ENCODE peak calls at places on chromosomes 12 and 14, in nine cellular contexts. One of them, this sample, is unnamed. For H3K9me3, the result is how much of the 10 kb centered on the place peaks cover.

GRCh38 chr12:122975790-122976647 is 975 bp downstream of the OGFOD2 start:
- DNase-seq in fibroblast of lung: no peak
- DNase-seq in HCT116: no peak
- DNase-seq in psoas muscle: no peak
- DNase-seq in tibial nerve: no peak
- DNase-seq in HepG2: no peak
- DNase-seq in endothelial cell of umbilical vein: peak
- DNase-seq in A549: no peak
- DNase-seq in neural progenitor cell: no peak
- DNase-seq in this sample: no peak

GRCh38 chr12:132710062-132710421 is 600 bp upstream of the PGAM5 start:
- DNase-seq in fibroblast of lung: no peak
- DNase-seq in HCT116: no peak
- DNase-seq in psoas muscle: no peak
- DNase-seq in tibial nerve: no peak
- DNase-seq in HepG2: no peak
- DNase-seq in endothelial cell of umbilical vein: no peak
- DNase-seq in A549: no peak
- DNase-seq in neural progenitor cell: peak
- DNase-seq in this sample: no peak

GRCh38 chr14:105168496-105168978 is at the start of gene JAG2:
- DNase-seq in fibroblast of lung: no peak
- DNase-seq in HCT116: no peak
- DNase-seq in psoas muscle: peak
- DNase-seq in tibial nerve: no peak
- DNase-seq in HepG2: no peak
- DNase-seq in endothelial cell of umbilical vein: peak
- DNase-seq in A549: peak
- DNase-seq in neural progenitor cell: peak
- DNase-seq in this sample: no peak

GRCh38 chr12:121872546-121873223 is 14.0 kb upstream of the HPD start:
- DNase-seq in fibroblast of lung: peak
- DNase-seq in HCT116: no peak
- DNase-seq in psoas muscle: no peak
- DNase-seq in tibial nerve: no peak
- DNase-seq in HepG2: no peak
- DNase-seq in endothelial cell of umbilical vein: no peak
- DNase-seq in A549: no peak
- DNase-seq in neural progenitor cell: no peak
- DNase-seq in this sample: peak

GRCh38 chr14:50233335-50234250 is 2.2 kb upstream of the SOS2 start:
- DNase-seq in fibroblast of lung: no peak
- DNase-seq in HCT116: no peak
- DNase-seq in psoas muscle: no peak
- DNase-seq in tibial nerve: no peak
- DNase-seq in HepG2: peak
- DNase-seq in endothelial cell of umbilical vein: no peak
- DNase-seq in A549: no peak
- DNase-seq in neural progenitor cell: no peak
- DNase-seq in this sample: no peak

GRCh38 chr12:105107176-105107496 is 395 bp upstream of the WASHC4 start:
- DNase-seq in fibroblast of lung: peak
- DNase-seq in HCT116: peak
- DNase-seq in psoas muscle: no peak
- DNase-seq in tibial nerve: no peak
- DNase-seq in HepG2: no peak
- DNase-seq in endothelial cell of umbilical vein: no peak
- DNase-seq in A549: peak
- DNase-seq in neural progenitor cell: no peak
- DNase-seq in this sample: no peak

GRCh38 chr12:113186033-113186365 is 478 bp downstream of the RITA1 start:
- DNase-seq in fibroblast of lung: peak
- DNase-seq in HCT116: no peak
- DNase-seq in psoas muscle: no peak
- DNase-seq in tibial nerve: no peak
- DNase-seq in HepG2: peak
- DNase-seq in endothelial cell of umbilical vein: no peak
- DNase-seq in A549: peak
- DNase-seq in neural progenitor cell: peak
- DNase-seq in this sample: no peak

GRCh38 chr14:104091061-104091926 is 5.8 kb downstream of the ASPG start:
- DNase-seq in fibroblast of lung: no peak
- DNase-seq in HCT116: no peak
- DNase-seq in psoas muscle: no peak
- DNase-seq in tibial nerve: no peak
- DNase-seq in HepG2: no peak
- DNase-seq in endothelial cell of umbilical vein: no peak
- DNase-seq in A549: no peak
- DNase-seq in neural progenitor cell: peak
- DNase-seq in this sample: no peak

GRCh38 chr12:121648458-121649028 is 20.9 kb downstream of the MORN3 start:
- DNase-seq in fibroblast of lung: no peak
- DNase-seq in HCT116: no peak
- DNase-seq in psoas muscle: no peak
- DNase-seq in tibial nerve: no peak
- DNase-seq in HepG2: no peak
- DNase-seq in endothelial cell of umbilical vein: no peak
- DNase-seq in A549: no peak
- DNase-seq in neural progenitor cell: no peak
- DNase-seq in this sample: no peak

GRCh38 chr12:79155703-79156102 is 291.1 kb downstream of the SYT1 start:
- DNase-seq in fibroblast of lung: peak
- DNase-seq in HCT116: no peak
- DNase-seq in psoas muscle: no peak
- DNase-seq in tibial nerve: no peak
- DNase-seq in HepG2: no peak
- DNase-seq in endothelial cell of umbilical vein: no peak
- DNase-seq in A549: no peak
- DNase-seq in neural progenitor cell: no peak
- DNase-seq in this sample: peak

GRCh38 chr12:91722072-91722471 is 423.6 kb downstream of the BTG1 start:
- DNase-seq in fibroblast of lung: no peak
- DNase-seq in HCT116: no peak
- DNase-seq in psoas muscle: no peak
- DNase-seq in tibial nerve: no peak
- DNase-seq in HepG2: no peak
- DNase-seq in endothelial cell of umbilical vein: no peak
- DNase-seq in A549: no peak
- DNase-seq in neural progenitor cell: no peak
- DNase-seq in this sample: no peak

GRCh38 chr14:75249251-75249957 is 29.2 kb upstream of the FOS start:
- DNase-seq in fibroblast of lung: no peak
- DNase-seq in HCT116: no peak
- DNase-seq in psoas muscle: peak
- DNase-seq in tibial nerve: no peak
- DNase-seq in HepG2: no peak
- DNase-seq in endothelial cell of umbilical vein: no peak
- DNase-seq in A549: no peak
- DNase-seq in neural progenitor cell: peak
- DNase-seq in this sample: no peak

GRCh38 chr14:28742171-28742846 is 24.3 kb upstream of the FOXG1 start:
- DNase-seq in fibroblast of lung: no peak
- DNase-seq in HCT116: no peak
- DNase-seq in psoas muscle: no peak
- DNase-seq in tibial nerve: no peak
- DNase-seq in HepG2: no peak
- DNase-seq in endothelial cell of umbilical vein: no peak
- DNase-seq in A549: no peak
- DNase-seq in neural progenitor cell: no peak
- DNase-seq in this sample: no peak

DNA sequence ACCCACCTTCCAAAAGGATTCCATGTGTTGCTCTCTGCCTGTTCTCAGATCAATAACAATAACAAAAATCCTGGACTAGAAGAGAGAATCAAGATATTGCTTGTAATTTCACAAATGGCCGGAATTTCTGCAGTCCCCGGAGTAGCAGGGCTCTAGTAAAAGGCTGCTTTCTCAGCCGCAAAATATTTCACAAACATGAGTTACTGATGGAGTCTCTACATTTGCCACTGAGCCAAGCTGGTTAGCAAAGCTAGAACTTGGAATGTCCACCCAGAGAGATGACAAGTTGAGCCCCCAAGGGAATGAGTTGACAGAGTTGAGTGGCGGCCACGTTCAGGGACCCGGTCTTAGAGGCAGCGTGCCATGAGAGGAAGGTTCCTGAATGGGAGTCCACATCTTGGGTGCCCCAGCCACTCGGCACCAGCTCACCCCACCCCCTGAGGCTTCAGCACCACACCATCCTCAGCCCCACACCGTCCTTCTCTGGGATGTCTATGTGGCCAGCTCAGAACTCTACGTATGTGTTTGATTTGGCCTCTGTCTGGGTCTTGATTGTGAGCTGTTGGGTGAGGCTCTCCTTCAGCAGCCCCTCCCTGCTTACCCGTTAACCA is 15.9 kb downstream of the FBLN5 start:
- DNase-seq in fibroblast of lung: no peak
- DNase-seq in HCT116: no peak
- DNase-seq in psoas muscle: no peak
- DNase-seq in tibial nerve: no peak
- DNase-seq in HepG2: no peak
- DNase-seq in endothelial cell of umbilical vein: no peak
- DNase-seq in A549: no peak
- DNase-seq in neural progenitor cell: no peak
- DNase-seq in this sample: no peak
- H3K27ac ChIP-seq in fibroblast of lung: no peak
- H3K27ac ChIP-seq in HCT116: no peak
- H3K27ac ChIP-seq in psoas muscle: no peak
- H3K27ac ChIP-seq in tibial nerve: peak
- H3K27ac ChIP-seq in HepG2: no peak
- H3K27ac ChIP-seq in endothelial cell of umbilical vein: no peak
- H3K27ac ChIP-seq in A549: no peak
- H3K27ac ChIP-seq in neural progenitor cell: no peak
- H3K27ac ChIP-seq in this sample: no peak

DNA sequence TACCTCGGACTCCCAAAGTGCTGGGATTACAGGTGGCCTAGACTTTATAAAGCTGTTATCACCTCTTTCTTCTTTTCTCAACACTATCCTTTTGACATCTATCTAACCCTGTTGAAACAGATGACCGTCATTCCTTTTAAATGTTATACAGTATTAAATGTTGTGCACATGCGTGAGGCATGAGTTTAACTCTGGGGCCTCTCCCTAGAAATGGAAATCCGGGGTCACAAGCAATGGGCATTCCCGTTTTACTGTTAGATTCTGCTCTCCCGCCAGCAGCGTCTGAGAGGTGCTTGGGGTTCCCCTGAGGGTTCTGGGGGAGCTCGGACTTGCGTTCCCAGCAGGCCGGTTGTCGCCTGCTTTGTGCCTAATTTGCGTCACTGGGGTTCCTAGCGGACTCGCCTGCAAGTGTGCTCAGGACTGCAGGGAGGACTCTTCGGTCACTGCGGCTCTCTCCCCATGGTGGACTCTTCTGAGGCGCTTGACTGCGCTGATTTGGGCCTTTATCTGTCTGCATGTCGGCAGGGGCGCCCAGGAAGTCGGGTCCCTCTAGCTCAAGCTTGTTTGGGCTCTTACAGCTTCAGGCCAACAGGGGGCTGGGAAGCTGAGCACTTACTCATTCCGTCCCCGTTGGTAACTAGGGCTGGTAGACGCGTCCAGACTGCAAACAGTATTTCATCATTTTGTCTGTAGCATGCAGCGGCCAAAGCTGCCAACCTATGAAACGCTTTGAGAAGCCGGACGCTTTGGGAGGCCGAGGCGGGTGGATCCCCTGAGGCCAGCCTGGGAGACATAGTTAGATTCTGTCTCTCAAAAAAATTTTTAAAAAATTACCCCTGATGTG is 1.2 kb upstream of the RAN start:
- DNase-seq in fibroblast of lung: peak
- DNase-seq in HCT116: peak
- DNase-seq in psoas muscle: peak
- DNase-seq in tibial nerve: peak
- DNase-seq in HepG2: peak
- DNase-seq in endothelial cell of umbilical vein: peak
- DNase-seq in A549: peak
- DNase-seq in neural progenitor cell: peak
- DNase-seq in this sample: peak
- TF ChIP-seq CTCF in fibroblast of lung: peak
- TF ChIP-seq CTCF in HCT116: peak
- TF ChIP-seq CTCF in psoas muscle: peak
- TF ChIP-seq CTCF in tibial nerve: peak
- TF ChIP-seq CTCF in HepG2: peak
- TF ChIP-seq CTCF in endothelial cell of umbilical vein: peak
- TF ChIP-seq CTCF in A549: peak
- TF ChIP-seq CTCF in neural progenitor cell: peak
- TF ChIP-seq CTCF in this sample: peak

DNA sequence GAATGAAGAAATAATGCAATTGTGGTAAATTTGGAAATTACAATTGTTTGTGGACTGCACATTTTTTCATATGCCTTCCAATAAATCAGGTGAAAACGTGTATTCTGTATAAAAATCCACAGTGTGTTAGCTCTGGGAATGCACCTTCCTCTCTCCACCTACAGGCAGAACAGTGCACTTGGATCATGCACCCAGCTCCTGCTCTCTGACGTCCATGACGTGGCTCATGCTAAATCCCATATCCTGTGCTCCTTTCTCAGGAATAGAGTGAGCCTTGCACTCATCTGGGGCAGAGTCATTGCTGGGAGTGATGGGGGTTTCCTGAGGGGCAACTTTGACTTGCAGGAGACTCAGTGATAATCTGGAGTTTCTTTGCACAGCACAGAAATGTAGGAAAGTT is 1282.1 kb downstream of the TMEM121 start:
- DNase-seq in fibroblast of lung: no peak
- DNase-seq in HCT116: no peak
- DNase-seq in psoas muscle: no peak
- DNase-seq in tibial nerve: no peak
- DNase-seq in HepG2: no peak
- DNase-seq in endothelial cell of umbilical vein: no peak
- DNase-seq in A549: no peak
- DNase-seq in neural progenitor cell: no peak
- DNase-seq in this sample: no peak
- H3K9me3 ChIP-seq in fibroblast of lung: under half
- H3K9me3 ChIP-seq in HCT116: under half
- H3K9me3 ChIP-seq in psoas muscle: under half
- H3K9me3 ChIP-seq in tibial nerve: under half
- H3K9me3 ChIP-seq in HepG2: under half
- H3K9me3 ChIP-seq in endothelial cell of umbilical vein: under half
- H3K9me3 ChIP-seq in A549: under half
- H3K9me3 ChIP-seq in neural progenitor cell: under half
- H3K9me3 ChIP-seq in this sample: under half

DNA sequence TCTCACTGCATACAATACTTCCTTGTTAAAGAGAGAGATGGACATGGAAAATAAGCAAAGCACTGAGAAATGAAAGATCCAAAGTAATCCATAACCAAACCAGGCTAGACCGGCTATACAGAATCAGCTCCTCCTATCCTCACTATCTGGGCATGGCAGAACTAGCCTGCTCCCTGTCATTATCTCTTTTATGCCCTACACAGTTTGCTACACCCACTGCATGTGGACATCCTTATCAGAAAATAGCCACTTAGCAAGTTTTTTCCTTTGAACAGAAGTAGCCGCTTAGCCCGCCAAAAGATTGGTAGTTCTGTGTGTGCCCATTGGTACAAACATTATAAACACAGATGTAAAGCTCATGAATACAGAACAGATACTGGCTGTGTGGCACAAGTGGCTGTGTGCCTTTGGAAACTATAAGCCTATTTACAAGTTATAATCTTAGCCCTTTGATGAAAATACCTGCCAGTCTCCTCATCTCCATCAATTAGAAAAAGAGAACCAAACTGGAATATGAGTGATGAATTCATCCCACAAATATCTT is 34.6 kb downstream of the SPTB start:
- DNase-seq in fibroblast of lung: no peak
- DNase-seq in HCT116: no peak
- DNase-seq in psoas muscle: no peak
- DNase-seq in tibial nerve: no peak
- DNase-seq in HepG2: no peak
- DNase-seq in endothelial cell of umbilical vein: no peak
- DNase-seq in A549: no peak
- DNase-seq in neural progenitor cell: no peak
- DNase-seq in this sample: no peak
- H3K27ac ChIP-seq in fibroblast of lung: no peak
- H3K27ac ChIP-seq in HCT116: no peak
- H3K27ac ChIP-seq in psoas muscle: peak
- H3K27ac ChIP-seq in tibial nerve: no peak
- H3K27ac ChIP-seq in HepG2: no peak
- H3K27ac ChIP-seq in endothelial cell of umbilical vein: no peak
- H3K27ac ChIP-seq in A549: no peak
- H3K27ac ChIP-seq in neural progenitor cell: no peak
- H3K27ac ChIP-seq in this sample: no peak